ENCODE peak calls at places on chromosomes 12 and 14, in eight cellular contexts. One of them, this sample, is unnamed.

GRCh38 chr12:113858828-113859386 is 107.2 kb downstream of the RBM19 start:
- DNase-seq in AML-193: no peak
- DNase-seq in NCI-H2029: no peak
- DNase-seq in EL: no peak
- DNase-seq in GM18507: no peak
- DNase-seq in naive thymus-derived CD8-positive, alpha-beta T cell: no peak
- DNase-seq in effector memory CD4-positive, alpha-beta T cell: no peak
- DNase-seq in M059J: no peak
- DNase-seq in this sample: no peak

GRCh38 chr12:18723752-18724151 is 14.1 kb downstream of the PLCZ1 start:
- DNase-seq in AML-193: no peak
- DNase-seq in NCI-H2029: no peak
- DNase-seq in EL: peak; percentile 78
- DNase-seq in GM18507: no peak
- DNase-seq in naive thymus-derived CD8-positive, alpha-beta T cell: no peak
- DNase-seq in effector memory CD4-positive, alpha-beta T cell: no peak
- DNase-seq in M059J: peak; percentile 68
- DNase-seq in this sample: no peak

GRCh38 chr14:104154246-104154645 is 15.9 kb downstream of the KIF26A start:
- DNase-seq in AML-193: no peak
- DNase-seq in NCI-H2029: no peak
- DNase-seq in EL: no peak
- DNase-seq in GM18507: no peak
- DNase-seq in naive thymus-derived CD8-positive, alpha-beta T cell: no peak
- DNase-seq in effector memory CD4-positive, alpha-beta T cell: no peak
- DNase-seq in M059J: no peak
- DNase-seq in this sample: no peak

GRCh38 chr12:111068281-111068680 is 147.9 kb upstream of the MYL2 start:
- DNase-seq in AML-193: no peak
- DNase-seq in NCI-H2029: no peak
- DNase-seq in EL: no peak
- DNase-seq in GM18507: no peak
- DNase-seq in naive thymus-derived CD8-positive, alpha-beta T cell: peak; percentile 11
- DNase-seq in effector memory CD4-positive, alpha-beta T cell: peak; percentile 8
- DNase-seq in M059J: no peak
- DNase-seq in this sample: no peak

GRCh38 chr14:61337893-61338292 is 16.5 kb downstream of the PRKCH start:
- DNase-seq in AML-193: no peak
- DNase-seq in NCI-H2029: no peak
- DNase-seq in EL: no peak
- DNase-seq in GM18507: no peak
- DNase-seq in naive thymus-derived CD8-positive, alpha-beta T cell: peak; percentile 64
- DNase-seq in effector memory CD4-positive, alpha-beta T cell: peak; percentile 76
- DNase-seq in M059J: no peak
- DNase-seq in this sample: no peak

GRCh38 chr12:57127101-57127709 is 1.1 kb upstream of the LRP1 start:
- DNase-seq in AML-193: peak; percentile 20
- DNase-seq in NCI-H2029: peak; percentile 9
- DNase-seq in EL: peak; percentile 54
- DNase-seq in GM18507: no peak
- DNase-seq in naive thymus-derived CD8-positive, alpha-beta T cell: peak; percentile 16
- DNase-seq in effector memory CD4-positive, alpha-beta T cell: peak; percentile 9
- DNase-seq in M059J: peak; percentile 74
- DNase-seq in this sample: peak; percentile 72

GRCh38 chr12:121005346-121005815 is 10.9 kb downstream of the C12orf43 start:
- DNase-seq in AML-193: peak; percentile 47
- DNase-seq in NCI-H2029: peak; percentile 20
- DNase-seq in EL: peak; percentile 53
- DNase-seq in GM18507: no peak
- DNase-seq in naive thymus-derived CD8-positive, alpha-beta T cell: peak; percentile 10
- DNase-seq in effector memory CD4-positive, alpha-beta T cell: no peak
- DNase-seq in M059J: peak; percentile 45
- DNase-seq in this sample: peak; percentile 73

GRCh38 chr14:36675581-36675980 is 13.9 kb downstream of the PAX9 start:
- DNase-seq in AML-193: no peak
- DNase-seq in NCI-H2029: no peak
- DNase-seq in EL: no peak
- DNase-seq in GM18507: no peak
- DNase-seq in naive thymus-derived CD8-positive, alpha-beta T cell: no peak
- DNase-seq in effector memory CD4-positive, alpha-beta T cell: no peak
- DNase-seq in M059J: no peak
- DNase-seq in this sample: no peak

GRCh38 chr12:52260351-52261210 is 13.9 kb upstream of the KRT86 start:
- DNase-seq in AML-193: peak; percentile 46
- DNase-seq in NCI-H2029: no peak
- DNase-seq in EL: peak; percentile 30
- DNase-seq in GM18507: no peak
- DNase-seq in naive thymus-derived CD8-positive, alpha-beta T cell: no peak
- DNase-seq in effector memory CD4-positive, alpha-beta T cell: no peak
- DNase-seq in M059J: peak; percentile 66
- DNase-seq in this sample: no peak

GRCh38 chr12:116127858-116128257 is 149.6 kb downstream of the MED13L start:
- DNase-seq in AML-193: no peak
- DNase-seq in NCI-H2029: no peak
- DNase-seq in EL: no peak
- DNase-seq in GM18507: no peak
- DNase-seq in naive thymus-derived CD8-positive, alpha-beta T cell: no peak
- DNase-seq in effector memory CD4-positive, alpha-beta T cell: no peak
- DNase-seq in M059J: no peak
- DNase-seq in this sample: no peak

GRCh38 chr12:14960548-14961465 is 594 bp downstream of the ARHGDIB start:
- DNase-seq in AML-193: peak; percentile 90
- DNase-seq in NCI-H2029: no peak
- DNase-seq in EL: peak; percentile 51
- DNase-seq in GM18507: peak; percentile 22
- DNase-seq in naive thymus-derived CD8-positive, alpha-beta T cell: peak; percentile 37
- DNase-seq in effector memory CD4-positive, alpha-beta T cell: peak; percentile 39
- DNase-seq in M059J: peak; percentile 70
- DNase-seq in this sample: no peak

GRCh38 chr14:73232984-73233383 is 4.3 kb upstream of the PAPLN start:
- DNase-seq in AML-193: no peak
- DNase-seq in NCI-H2029: no peak
- DNase-seq in EL: no peak
- DNase-seq in GM18507: no peak
- DNase-seq in naive thymus-derived CD8-positive, alpha-beta T cell: no peak
- DNase-seq in effector memory CD4-positive, alpha-beta T cell: no peak
- DNase-seq in M059J: no peak
- DNase-seq in this sample: no peak

GRCh38 chr12:93033948-93034347 is 104.9 kb upstream of the EEA1 start:
- DNase-seq in AML-193: no peak
- DNase-seq in NCI-H2029: no peak
- DNase-seq in EL: no peak
- DNase-seq in GM18507: no peak
- DNase-seq in naive thymus-derived CD8-positive, alpha-beta T cell: no peak
- DNase-seq in effector memory CD4-positive, alpha-beta T cell: no peak
- DNase-seq in M059J: no peak
- DNase-seq in this sample: no peak

GRCh38 chr12:113759135-113759534 is 207.0 kb downstream of the RBM19 start:
- DNase-seq in AML-193: no peak
- DNase-seq in NCI-H2029: no peak
- DNase-seq in EL: no peak
- DNase-seq in GM18507: no peak
- DNase-seq in naive thymus-derived CD8-positive, alpha-beta T cell: no peak
- DNase-seq in effector memory CD4-positive, alpha-beta T cell: no peak
- DNase-seq in M059J: no peak
- DNase-seq in this sample: no peak

GRCh38 chr12:59131462-59131861 is 211.2 kb upstream of the LRIG3 start:
- DNase-seq in AML-193: no peak
- DNase-seq in NCI-H2029: no peak
- DNase-seq in EL: no peak
- DNase-seq in GM18507: no peak
- DNase-seq in naive thymus-derived CD8-positive, alpha-beta T cell: no peak
- DNase-seq in effector memory CD4-positive, alpha-beta T cell: no peak
- DNase-seq in M059J: no peak
- DNase-seq in this sample: no peak

GRCh38 chr14:95463173-95463901 is 53.1 kb downstream of the SYNE3 start:
- DNase-seq in AML-193: no peak
- DNase-seq in NCI-H2029: peak; percentile 91
- DNase-seq in EL: no peak
- DNase-seq in GM18507: no peak
- DNase-seq in naive thymus-derived CD8-positive, alpha-beta T cell: peak; percentile 27
- DNase-seq in effector memory CD4-positive, alpha-beta T cell: peak; percentile 32
- DNase-seq in M059J: no peak
- DNase-seq in this sample: no peak

GRCh38 chr12:116613256-116613655 is 54.1 kb downstream of the MAP1LC3B2 start:
- DNase-seq in AML-193: no peak
- DNase-seq in NCI-H2029: peak; percentile 44
- DNase-seq in EL: no peak
- DNase-seq in GM18507: no peak
- DNase-seq in naive thymus-derived CD8-positive, alpha-beta T cell: no peak
- DNase-seq in effector memory CD4-positive, alpha-beta T cell: no peak
- DNase-seq in M059J: no peak
- DNase-seq in this sample: no peak

GRCh38 chr14:33348510-33348909 is 409.8 kb downstream of the NPAS3 start:
- DNase-seq in AML-193: no peak
- DNase-seq in NCI-H2029: no peak
- DNase-seq in EL: no peak
- DNase-seq in GM18507: no peak
- DNase-seq in naive thymus-derived CD8-positive, alpha-beta T cell: no peak
- DNase-seq in effector memory CD4-positive, alpha-beta T cell: no peak
- DNase-seq in M059J: no peak
- DNase-seq in this sample: no peak

GRCh38 chr12:2429032-2429431 is 365.7 kb upstream of the FKBP4 start:
- DNase-seq in AML-193: no peak
- DNase-seq in NCI-H2029: peak; percentile 2
- DNase-seq in EL: no peak
- DNase-seq in GM18507: no peak
- DNase-seq in naive thymus-derived CD8-positive, alpha-beta T cell: no peak
- DNase-seq in effector memory CD4-positive, alpha-beta T cell: no peak
- DNase-seq in M059J: peak; percentile 7
- DNase-seq in this sample: no peak

GRCh38 chr12:78759387-78759786 is 105.2 kb upstream of the SYT1 start:
- DNase-seq in AML-193: no peak
- DNase-seq in NCI-H2029: no peak
- DNase-seq in EL: peak; percentile 12
- DNase-seq in GM18507: no peak
- DNase-seq in naive thymus-derived CD8-positive, alpha-beta T cell: no peak
- DNase-seq in effector memory CD4-positive, alpha-beta T cell: no peak
- DNase-seq in M059J: peak; percentile 40
- DNase-seq in this sample: no peak

This sample was measured in D341Med.